ENCODE peak calls at places on chromosome 6, in nine cellular contexts. H is colonic mucosa, I is foreskin fibroblast, G is psoas muscle, N is heart left ventricle, Z is mucosa of descending colon, A is progenitor cell of endocrine pancreas, U is epithelial cell of esophagus, O is astrocyte. K is an unnamed sample.

GRCh38 chr6:113713665-113714064 is 143.5 kb upstream of the MARCKS start:
- DNase-seq in H (no peak), I (no peak), G (no peak), N (no peak), Z (no peak), A (no peak), U (no peak), O (no peak), K (no peak)

GRCh38 chr6:142478117-142478516 is 176.3 kb downstream of the ADGRG6 start:
- DNase-seq in H (no peak), I (peak), G (no peak), N (no peak), Z (no peak), A (no peak), U (peak), O (no peak), K (no peak)

GRCh38 chr6:42260424-42260888 is 42.8 kb upstream of the MRPS10 start:
- DNase-seq in H (no peak), I (no peak), G (peak), N (no peak), Z (no peak), A (no peak), U (no peak), O (no peak), K (no peak)

GRCh38 chr6:160667854-160668481 is 3.9 kb upstream of the LPA start:
- DNase-seq in H (no peak), I (no peak), G (no peak), N (no peak), Z (peak), A (peak), U (peak), O (no peak), K (no peak)

GRCh38 chr6:43949451-43950110 is 177.7 kb downstream of the MRPL14 start:
- DNase-seq in H (no peak), I (no peak), G (no peak), N (no peak), Z (no peak), A (no peak), U (no peak), O (peak), K (no peak)

GRCh38 chr6:108902389-108902792 is 54.2 kb downstream of the ARMC2 start:
- DNase-seq in H (no peak), I (no peak), G (no peak), N (no peak), Z (no peak), A (no peak), U (no peak), O (peak), K (no peak)

GRCh38 chr6:56359201-56359899 is 112.0 kb upstream of the COL21A1 start:
- DNase-seq in H (peak), I (peak), G (no peak), N (peak), Z (peak), A (peak), U (peak), O (peak), K (no peak)

GRCh38 chr6:1903780-1904493 is 294.2 kb downstream of the FOXC1 start:
- DNase-seq in H (no peak), I (no peak), G (no peak), N (no peak), Z (no peak), A (no peak), U (no peak), O (no peak), K (no peak)

GRCh38 chr6:20610636-20611200 is 76.5 kb downstream of the CDKAL1 start:
- DNase-seq in H (no peak), I (no peak), G (no peak), N (no peak), Z (no peak), A (no peak), U (peak), O (peak), K (no peak)

GRCh38 chr6:90397929-90398674 is 101.5 kb upstream of the BACH2 start:
- DNase-seq in H (no peak), I (no peak), G (no peak), N (no peak), Z (no peak), A (no peak), U (peak), O (peak), K (no peak)

GRCh38 chr6:118712955-118713354 is 61.6 kb upstream of the CEP85L start:
- DNase-seq in H (no peak), I (peak), G (no peak), N (no peak), Z (no peak), A (no peak), U (peak), O (peak), K (no peak)

GRCh38 chr6:57177545-57178225 is 5.6 kb downstream of the BAG2 start:
- DNase-seq in H (peak), I (peak), G (peak), N (peak), Z (peak), A (no peak), U (no peak), O (no peak), K (no peak)

GRCh38 chr6:17863971-17864754 is 123.3 kb downstream of the KIF13A start:
- DNase-seq in H (peak), I (peak), G (peak), N (peak), Z (peak), A (no peak), U (peak), O (peak), K (no peak)

GRCh38 chr6:37308084-37308817 is 45.5 kb upstream of the RNF8 start:
- DNase-seq in H (no peak), I (no peak), G (no peak), N (no peak), Z (no peak), A (no peak), U (peak), O (peak), K (no peak)

GRCh38 chr6:17932362-17932852 is 55.0 kb downstream of the KIF13A start:
- DNase-seq in H (no peak), I (peak), G (no peak), N (peak), Z (no peak), A (no peak), U (peak), O (peak), K (no peak)

GRCh38 chr6:3690506-3690905 is 61.0 kb downstream of the PXDC1 start:
- DNase-seq in H (no peak), I (no peak), G (no peak), N (no peak), Z (no peak), A (no peak), U (no peak), O (no peak), K (no peak)

GRCh38 chr6:151005896-151006632 is 140.6 kb downstream of the MTHFD1L start:
- DNase-seq in H (no peak), I (no peak), G (no peak), N (no peak), Z (no peak), A (no peak), U (no peak), O (no peak), K (no peak)

GRCh38 chr6:146364816-146365594 is 178.6 kb upstream of the RAB32 start:
- DNase-seq in H (no peak), I (peak), G (no peak), N (no peak), Z (no peak), A (no peak), U (peak), O (no peak), K (no peak)

GRCh38 chr6:112027942-112028674 is 25.8 kb upstream of the CCN6 start:
- DNase-seq in H (no peak), I (no peak), G (no peak), N (no peak), Z (no peak), A (no peak), U (peak), O (no peak), K (no peak)

GRCh38 chr6:135362124-135362523 is 135.4 kb downstream of the AHI1 start:
- DNase-seq in H (no peak), I (no peak), G (no peak), N (no peak), Z (no peak), A (no peak), U (no peak), O (no peak), K (no peak)

GRCh38 chr6:123117145-123117908 is 121.3 kb downstream of the CLVS2 start:
- DNase-seq in H (no peak), I (no peak), G (no peak), N (no peak), Z (no peak), A (no peak), U (no peak), O (no peak), K (no peak)

GRCh38 chr6:109308018-109308492 is 74.2 kb downstream of the CD164 start:
- DNase-seq in H (peak), I (peak), G (peak), N (peak), Z (peak), A (no peak), U (peak), O (peak), K (no peak)

GRCh38 chr6:116596815-116597214 is 19.5 kb upstream of the RSPH4A start:
- DNase-seq in H (no peak), I (no peak), G (no peak), N (no peak), Z (no peak), A (no peak), U (peak), O (peak), K (no peak)

GRCh38 chr6:110554966-110555460 is 78.6 kb upstream of the SLC22A16 start:
- DNase-seq in H (no peak), I (no peak), G (no peak), N (no peak), Z (no peak), A (no peak), U (no peak), O (no peak), K (no peak)
- TF ChIP-seq CTCF in H (no peak), I (no peak), G (no peak), N (no peak), Z (no peak), A (no peak), U (no peak), O (no peak), K (no peak)

GRCh38 chr6:125780540-125781306 is 10.0 kb upstream of the NCOA7 start:
- DNase-seq in H (peak), I (peak), G (peak), N (peak), Z (peak), A (no peak), U (peak), O (peak), K (no peak)

GRCh38 chr6:125779924-125780539 is 10.7 kb upstream of the NCOA7 start:
- DNase-seq in H (peak), I (peak), G (peak), N (peak), Z (peak), A (peak), U (peak), O (peak), K (no peak)

GRCh38 chr6:125784365-125784764 is 6.4 kb upstream of the NCOA7 start:
- DNase-seq in H (no peak), I (peak), G (no peak), N (no peak), Z (no peak), A (no peak), U (no peak), O (no peak), K (no peak)

DNA sequence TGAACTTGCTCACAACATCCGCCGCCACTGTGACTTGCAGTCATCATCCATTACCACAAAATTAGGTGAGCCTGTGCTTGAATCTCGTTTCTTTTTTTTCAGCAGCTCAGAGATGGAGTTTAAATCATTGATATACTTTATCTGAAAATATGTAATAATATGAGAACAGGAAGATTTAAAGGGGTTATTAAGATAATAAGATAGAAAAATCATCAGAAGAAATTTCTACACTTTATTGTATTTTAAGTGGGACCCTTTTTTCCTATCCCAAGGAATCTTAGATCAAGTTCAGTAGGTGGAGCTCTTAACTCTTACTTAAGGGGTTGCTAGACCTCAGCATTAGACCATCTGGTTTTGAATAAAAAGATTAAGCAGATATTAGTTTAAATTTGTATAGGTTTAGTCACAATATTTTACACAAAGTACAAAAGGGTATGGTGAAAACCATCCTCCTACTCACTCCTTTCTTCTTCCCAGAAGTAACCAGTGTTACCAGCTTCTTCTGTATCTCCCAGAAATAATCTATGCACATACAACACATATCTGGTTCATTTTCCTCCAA is 9.4 kb upstream of the NCOA7 start:
- DNase-seq in H (no peak), I (peak), G (no peak), N (peak), Z (no peak), A (no peak), U (no peak), O (peak), K (no peak)
- TF ChIP-seq CTCF in H (no peak), I (no peak), G (peak), N (peak), Z (no peak), A (no peak), U (no peak), O (peak), K (peak)

GRCh38 chr6:155349129-155349528 is 34.8 kb upstream of the TFB1M start:
- DNase-seq in H (no peak), I (peak), G (no peak), N (no peak), Z (no peak), A (no peak), U (no peak), O (peak), K (no peak)

GRCh38 chr6:155351273-155352129 is 37.2 kb upstream of the TFB1M start:
- DNase-seq in H (no peak), I (no peak), G (no peak), N (no peak), Z (no peak), A (no peak), U (no peak), O (no peak), K (no peak)

GRCh38 chr6:155352130-155352420 is 37.8 kb upstream of the TFB1M start:
- DNase-seq in H (no peak), I (no peak), G (no peak), N (no peak), Z (no peak), A (no peak), U (no peak), O (no peak), K (no peak)

GRCh38 chr6:155347800-155348199 is 33.5 kb upstream of the TFB1M start:
- DNase-seq in H (no peak), I (no peak), G (no peak), N (no peak), Z (no peak), A (no peak), U (no peak), O (no peak), K (no peak)

GRCh38 chr6:155349956-155350355 is 35.7 kb upstream of the TFB1M start:
- DNase-seq in H (no peak), I (no peak), G (no peak), N (no peak), Z (no peak), A (no peak), U (no peak), O (no peak), K (no peak)
- TF ChIP-seq CTCF in H (no peak), I (no peak), G (no peak), N (no peak), Z (no peak), A (no peak), U (no peak), O (no peak), K (no peak)

GRCh38 chr6:11947569-11947968 is 64.5 kb upstream of the HIVEP1 start:
- DNase-seq in H (no peak), I (no peak), G (no peak), N (no peak), Z (no peak), A (no peak), U (peak), O (no peak), K (no peak)

GRCh38 chr6:11943060-11943459 is 69.1 kb upstream of the HIVEP1 start:
- DNase-seq in H (no peak), I (no peak), G (no peak), N (no peak), Z (no peak), A (no peak), U (no peak), O (no peak), K (no peak)

GRCh38 chr6:11950109-11950508 is 62.0 kb upstream of the HIVEP1 start:
- DNase-seq in H (no peak), I (no peak), G (no peak), N (no peak), Z (no peak), A (no peak), U (peak), O (no peak), K (no peak)

GRCh38 chr6:11944111-11944510 is 68.0 kb upstream of the HIVEP1 start:
- DNase-seq in H (no peak), I (no peak), G (no peak), N (no peak), Z (no peak), A (no peak), U (no peak), O (no peak), K (no peak)

DNA sequence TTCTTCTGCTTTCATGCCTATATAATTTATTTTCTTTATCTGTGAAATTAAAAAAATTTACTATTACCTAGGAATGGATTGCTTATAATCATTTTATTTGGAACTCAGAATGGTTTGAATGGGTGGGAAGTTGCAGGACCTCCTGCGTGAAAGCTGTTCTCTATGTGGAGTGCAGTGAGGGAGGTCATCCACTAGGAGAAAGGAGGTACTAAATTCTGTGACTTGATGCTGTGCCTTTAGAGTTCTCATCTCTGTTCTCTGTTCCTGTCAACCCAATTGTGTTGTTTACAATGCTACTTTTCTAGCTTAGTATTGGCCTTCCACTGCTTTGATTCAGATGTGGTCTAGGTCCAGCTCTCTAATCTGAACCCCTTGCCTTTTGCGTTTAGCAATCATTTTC is 65.0 kb upstream of the HIVEP1 start:
- DNase-seq in H (no peak), I (no peak), G (no peak), N (no peak), Z (no peak), A (no peak), U (no peak), O (no peak), K (no peak)
- TF ChIP-seq CTCF in H (no peak), I (no peak), G (no peak), N (no peak), Z (no peak), A (peak), U (no peak), O (no peak), K (peak)

DNA sequence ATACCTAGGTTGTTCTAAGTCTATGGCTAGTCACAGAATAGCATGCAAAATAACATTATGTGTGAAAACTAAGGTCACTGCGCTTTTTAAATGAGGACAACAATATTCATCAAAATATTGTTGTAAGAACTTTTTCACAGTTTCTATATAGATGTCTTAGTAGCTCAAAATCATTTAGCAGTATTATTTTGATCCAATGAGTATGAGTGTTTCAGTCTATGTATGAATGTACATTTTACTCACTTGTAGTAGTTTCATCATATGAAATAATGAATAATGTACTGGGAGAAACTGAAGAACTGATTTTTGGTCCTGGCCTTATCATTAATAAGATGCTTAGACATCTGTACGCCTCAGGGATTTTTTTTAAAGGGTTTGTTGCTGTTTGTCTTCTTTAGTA is 16.5 kb upstream of the TMEM30A start:
- DNase-seq in H (no peak), I (no peak), G (no peak), N (no peak), Z (no peak), A (no peak), U (no peak), O (no peak), K (no peak)
- TF ChIP-seq CTCF in H (no peak), I (no peak), G (no peak), N (no peak), Z (no peak), A (no peak), U (no peak), O (no peak), K (no peak)

GRCh38 chr6:45377555-45378323 is at the start of gene SUPT3H:
- DNase-seq in H (peak), I (peak), G (peak), N (peak), Z (peak), A (peak), U (peak), O (peak), K (peak)
- TF ChIP-seq CTCF in H (no peak), I (peak), G (peak), N (peak), Z (no peak), A (peak), U (no peak), O (no peak), K (peak)

K was measured in chondrocyte.